ENCODE peak calls at places on chromosomes 4 and X, in six cellular contexts. Z, F, X, T, W and Q are unnamed samples.

GRCh38 chrX:63424063-63424462 is 72.9 kb upstream of the SPIN4 start:
- DNase-seq in T (no peak), X (no peak), W (no peak), F (no peak), Z (no peak), Q (no peak)

GRCh38 chrX:20414066-20414465 is 147.4 kb upstream of the RPS6KA3 start:
- DNase-seq in F (no peak), Z (no peak), T (no peak), X (no peak), W (no peak), Q (no peak)

GRCh38 chr4:145097331-145097820 is 620 bp downstream of the ANAPC10 start:
- DNase-seq in X (no peak), Z (no peak), W (no peak), F (no peak), T (no peak), Q (no peak)

GRCh38 chr4:60805500-60806313 is 394.4 kb upstream of the ADGRL3 start:
- DNase-seq in X (no peak), Z (no peak), W (no peak), F (no peak), T (no peak), Q (no peak)

GRCh38 chrX:100368167-100368566 is 41.9 kb downstream of the PCDH19 start:
- DNase-seq in W (peak), Z (no peak), T (no peak), F (no peak), X (no peak), Q (no peak)

GRCh38 chr4:128385683-128386304 is 98.2 kb upstream of the PGRMC2 start:
- DNase-seq in X (no peak), F (no peak), Z (no peak), T (no peak), W (no peak), Q (no peak)

GRCh38 chrX:40877869-40878268 is 142.5 kb upstream of the MED14 start:
- DNase-seq in Z (no peak), X (no peak), T (no peak), F (no peak), W (no peak), Q (no peak)

GRCh38 chrX:118975831-118976598 is 1.6 kb downstream of the LONRF3 start:
- DNase-seq in Z (peak), T (peak), W (peak), X (peak), F (no peak), Q (peak)

GRCh38 chr4:10461091-10461849 is 4.0 kb upstream of the ZNF518B start:
- DNase-seq in T (peak), Z (no peak), X (peak), W (peak), F (peak), Q (peak)

GRCh38 chrX:136689441-136689840 is 41.5 kb downstream of the CD40LG start:
- DNase-seq in X (no peak), F (no peak), Z (no peak), T (no peak), W (no peak), Q (no peak)

GRCh38 chrX:33307954-33308353 is 96.6 kb upstream of the DMD start:
- DNase-seq in X (no peak), F (no peak), W (no peak), T (no peak), Z (no peak), Q (no peak)

GRCh38 chrX:101485212-101486064 is at the start of gene ARMCX4:
- DNase-seq in F (no peak), W (peak), Z (peak), X (peak), T (peak), Q (peak)

GRCh38 chr4:67531349-67531748 is 14.0 kb downstream of the CENPC start:
- DNase-seq in T (no peak), W (no peak), X (no peak), F (no peak), Z (no peak), Q (no peak)

GRCh38 chr4:3638080-3638715 is 106.0 kb upstream of the LRPAP1 start:
- DNase-seq in W (no peak), T (no peak), Z (no peak), F (no peak), X (no peak), Q (no peak)

GRCh38 chrX:87873988-87874500 is 356.4 kb downstream of the KLHL4 start:
- DNase-seq in F (no peak), T (no peak), Z (no peak), X (no peak), W (no peak), Q (no peak)

GRCh38 chrX:56029188-56029587 is 203.0 kb upstream of the KLF8 start:
- DNase-seq in T (no peak), Z (no peak), F (no peak), X (no peak), W (no peak), Q (no peak)

GRCh38 chrX:56366901-56367300 is 134.7 kb downstream of the KLF8 start:
- DNase-seq in T (no peak), F (no peak), W (peak), X (no peak), Z (no peak), Q (peak)

GRCh38 chr4:48337726-48338125 is 3.6 kb upstream of the SLAIN2 start:
- DNase-seq in W (no peak), T (no peak), X (no peak), F (no peak), Z (no peak), Q (no peak)

GRCh38 chr4:48944252-48944651 is 37.7 kb upstream of the OCIAD2 start:
- DNase-seq in Z (no peak), T (no peak), F (no peak), X (no peak), W (peak), Q (no peak)

GRCh38 chr4:80082693-80083092 is 9.7 kb upstream of the ANTXR2 start:
- DNase-seq in F (no peak), T (no peak), X (no peak), Z (no peak), W (no peak), Q (no peak)

GRCh38 chr4:87543835-87544461 is 14.8 kb upstream of the SPARCL1 start:
- DNase-seq in F (no peak), Z (no peak), T (no peak), X (no peak), W (no peak), Q (peak)

GRCh38 chrX:136237074-136237473 is 14.1 kb downstream of the MAP7D3 start:
- DNase-seq in W (no peak), Z (no peak), T (no peak), F (no peak), X (no peak), Q (no peak)

GRCh38 chrX:13398073-13398823 is 78.4 kb upstream of the ATXN3L start:
- DNase-seq in Z (no peak), W (no peak), F (no peak), X (no peak), T (no peak), Q (peak)

GRCh38 chr4:142353149-142353738 is 492.9 kb downstream of the INPP4B start:
- DNase-seq in X (no peak), W (no peak), F (no peak), T (no peak), Z (no peak), Q (no peak)

GRCh38 chr4:1396806-1397455 is 9.3 kb downstream of the NKX1-1 start:
- DNase-seq in Z (peak), X (no peak), T (no peak), W (no peak), F (no peak), Q (peak)

GRCh38 chrX:120517936-120518335 is 42.8 kb downstream of the CUL4B start:
- DNase-seq in W (no peak), F (no peak), T (no peak), Z (no peak), X (no peak), Q (no peak)

GRCh38 chrX:103063918-103064434 is at the start of gene BEX1:
- DNase-seq in X (no peak), Z (no peak), F (no peak), W (no peak), T (no peak), Q (peak)

GRCh38 chr4:155106629-155107028 is 101.8 kb upstream of the NPY2R start:
- DNase-seq in W (no peak), X (no peak), F (no peak), Z (no peak), T (no peak), Q (no peak)